ENCODE peak calls at places on chromosomes 4 and X, in six cellular contexts. One of them, this sample, is unnamed.

GRCh38 chrX:104195489-104196084 is 29.3 kb downstream of the FAM199X start:
- DNase-seq in NCI-H2081: peak; percentile 52
- DNase-seq in left ventricle myocardium inferior: no peak
- DNase-seq in activated B cell treated with CpG ODN at 0.5 μM for 24 hours: no peak
- DNase-seq in upper lobe of right lung: no peak
- DNase-seq in substantia nigra: no peak
- DNase-seq in this sample: no peak

GRCh38 chr4:39931441-39931901 is 46.2 kb downstream of the PDS5A start:
- DNase-seq in NCI-H2081: no peak
- DNase-seq in left ventricle myocardium inferior: no peak
- DNase-seq in activated B cell treated with CpG ODN at 0.5 μM for 24 hours: no peak
- DNase-seq in upper lobe of right lung: no peak
- DNase-seq in substantia nigra: no peak
- DNase-seq in this sample: peak; percentile 13

GRCh38 chrX:6238576-6238975 is 9.9 kb upstream of the NLGN4X start:
- DNase-seq in NCI-H2081: no peak
- DNase-seq in left ventricle myocardium inferior: no peak
- DNase-seq in activated B cell treated with CpG ODN at 0.5 μM for 24 hours: no peak
- DNase-seq in upper lobe of right lung: no peak
- DNase-seq in substantia nigra: no peak
- DNase-seq in this sample: no peak

GRCh38 chr4:176404591-176404990 is 84.8 kb downstream of the SPCS3 start:
- DNase-seq in NCI-H2081: no peak
- DNase-seq in left ventricle myocardium inferior: no peak
- DNase-seq in activated B cell treated with CpG ODN at 0.5 μM for 24 hours: no peak
- DNase-seq in upper lobe of right lung: no peak
- DNase-seq in substantia nigra: no peak
- DNase-seq in this sample: no peak

GRCh38 chr4:76955187-76955586 is 5.6 kb downstream of the SEPTIN11 start:
- DNase-seq in NCI-H2081: no peak
- DNase-seq in left ventricle myocardium inferior: no peak
- DNase-seq in activated B cell treated with CpG ODN at 0.5 μM for 24 hours: no peak
- DNase-seq in upper lobe of right lung: no peak
- DNase-seq in substantia nigra: no peak
- DNase-seq in this sample: no peak

GRCh38 chr4:169619518-169619957 is 840 bp upstream of the CLCN3 start:
- DNase-seq in NCI-H2081: peak; percentile 41
- DNase-seq in left ventricle myocardium inferior: no peak
- DNase-seq in activated B cell treated with CpG ODN at 0.5 μM for 24 hours: peak; percentile 38
- DNase-seq in upper lobe of right lung: no peak
- DNase-seq in substantia nigra: peak; percentile 1
- DNase-seq in this sample: peak; percentile 44

GRCh38 chr4:55172694-55173287 is 47.4 kb upstream of the KDR start:
- DNase-seq in NCI-H2081: no peak
- DNase-seq in left ventricle myocardium inferior: peak; percentile 23
- DNase-seq in activated B cell treated with CpG ODN at 0.5 μM for 24 hours: no peak
- DNase-seq in upper lobe of right lung: no peak
- DNase-seq in substantia nigra: no peak
- DNase-seq in this sample: no peak

GRCh38 chr4:11416071-11416766 is 12.5 kb downstream of the HS3ST1 start:
- DNase-seq in NCI-H2081: no peak
- DNase-seq in left ventricle myocardium inferior: no peak
- DNase-seq in activated B cell treated with CpG ODN at 0.5 μM for 24 hours: no peak
- DNase-seq in upper lobe of right lung: no peak
- DNase-seq in substantia nigra: no peak
- DNase-seq in this sample: no peak

GRCh38 chr4:79353075-79353474 is 27.2 kb upstream of the NAA11 start:
- DNase-seq in NCI-H2081: no peak
- DNase-seq in left ventricle myocardium inferior: no peak
- DNase-seq in activated B cell treated with CpG ODN at 0.5 μM for 24 hours: no peak
- DNase-seq in upper lobe of right lung: no peak
- DNase-seq in substantia nigra: no peak
- DNase-seq in this sample: no peak

GRCh38 chr4:13309751-13310150 is 174.4 kb downstream of the RAB28 start:
- DNase-seq in NCI-H2081: no peak
- DNase-seq in left ventricle myocardium inferior: no peak
- DNase-seq in activated B cell treated with CpG ODN at 0.5 μM for 24 hours: no peak
- DNase-seq in upper lobe of right lung: no peak
- DNase-seq in substantia nigra: no peak
- DNase-seq in this sample: no peak